ENCODE peak calls at places on chromosomes 4 and X, in four cellular contexts. K, P, I and C are unnamed samples.

GRCh38 chr4:8402181-8402597 is 38.3 kb downstream of the ACOX3 start:
- DNase-seq in K (no peak), P (no peak), I (no peak), C (no peak)

GRCh38 chrX:108511721-108512120 is 72.1 kb downstream of the COL4A5 start:
- DNase-seq in K (no peak), P (no peak), I (no peak), C (no peak)

GRCh38 chrX:22037225-22037624 is 5.1 kb downstream of the PHEX start:
- DNase-seq in K (no peak), P (no peak), I (no peak), C (no peak)

GRCh38 chr4:2537011-2537830 is 774 bp downstream of the FAM193A start:
- DNase-seq in K (peak), P (peak), I (peak), C (no peak)

GRCh38 chrX:109632906-109633504 is 8.0 kb upstream of the KCNE5 start:
- DNase-seq in K (no peak), P (peak), I (peak), C (no peak)

GRCh38 chrX:19350831-19351447 is 7.2 kb downstream of the PDHA1 start:
- DNase-seq in K (no peak), P (no peak), I (no peak), C (no peak)

GRCh38 chr4:167101035-167101434 is 133.3 kb downstream of the SPOCK3 start:
- DNase-seq in K (no peak), P (no peak), I (no peak), C (no peak)

GRCh38 chr4:83961575-83961974 is 425.7 kb downstream of the GPAT3 start:
- DNase-seq in K (no peak), P (no peak), I (peak), C (no peak)

GRCh38 chrX:120517936-120518335 is 42.8 kb downstream of the CUL4B start:
- DNase-seq in K (no peak), P (no peak), I (peak), C (no peak)

GRCh38 chr4:36758312-36758690 is 476.9 kb downstream of the DTHD1 start:
- DNase-seq in K (no peak), P (no peak), I (peak), C (no peak)

GRCh38 chr4:7978489-7978888 is 38.8 kb upstream of the AFAP1 start:
- DNase-seq in K (no peak), P (no peak), I (peak), C (no peak)

GRCh38 chr4:86942185-86942666 is 7.4 kb downstream of the AFF1 start:
- DNase-seq in K (no peak), P (no peak), I (peak), C (no peak)

GRCh38 chr4:33914386-33914785 is 2329.9 kb downstream of the ARAP2 start:
- DNase-seq in K (no peak), P (no peak), I (no peak), C (no peak)

GRCh38 chrX:16188687-16189086 is 21.4 kb downstream of the MAGEB17 start:
- DNase-seq in K (no peak), P (no peak), I (peak), C (no peak)

GRCh38 chr4:170089743-170090666 is at the start of gene AADAT:
- DNase-seq in K (peak), P (peak), I (peak), C (peak)

GRCh38 chr4:173506780-173507211 is 23.2 kb downstream of the HAND2 start:
- DNase-seq in K (no peak), P (peak), I (no peak), C (no peak)

GRCh38 chr4:96524311-96524875 is 684.5 kb downstream of the PDHA2 start:
- DNase-seq in K (no peak), P (peak), I (no peak), C (no peak)

GRCh38 chr4:57501715-57502114 is 391.5 kb upstream of the IGFBP7 start:
- DNase-seq in K (no peak), P (no peak), I (peak), C (no peak)

GRCh38 chr4:2977116-2978097 is 14.0 kb downstream of the GRK4 start:
- DNase-seq in K (no peak), P (no peak), I (peak), C (peak)

GRCh38 chrX:54721424-54721823 is 76.6 kb downstream of the ITIH6 start:
- DNase-seq in K (no peak), P (no peak), I (peak), C (no peak)

GRCh38 chrX:71169586-71169985 is 24.9 kb downstream of the NLGN3 start:
- DNase-seq in K (no peak), P (no peak), I (no peak), C (no peak)

GRCh38 chr4:10151182-10151581 is 34.6 kb upstream of the WDR1 start:
- DNase-seq in K (no peak), P (no peak), I (no peak), C (no peak)

GRCh38 chr4:98833384-98833783 is 95.5 kb downstream of the EIF4E start:
- DNase-seq in K (no peak), P (no peak), I (no peak), C (no peak)

GRCh38 chrX:140710710-140711109 is 1.2 kb downstream of the LINC00632 start:
- DNase-seq in K (no peak), P (no peak), I (no peak), C (no peak)

GRCh38 chr4:183995489-183996049 is 90.5 kb downstream of the STOX2 start:
- DNase-seq in K (no peak), P (no peak), I (no peak), C (no peak)

GRCh38 chrX:141278306-141278705 is 36.0 kb upstream of the SPANXC start:
- DNase-seq in K (no peak), P (peak), I (peak), C (no peak)

GRCh38 chr4:38855466-38855865 is 1.2 kb downstream of the TLR6 start:
- DNase-seq in K (no peak), P (no peak), I (no peak), C (no peak)

GRCh38 chr4:38109896-38110295 is 149.7 kb downstream of the PTTG2 start:
- DNase-seq in K (no peak), P (no peak), I (no peak), C (no peak)

GRCh38 chr4:142242156-142242555 is 603.9 kb downstream of the INPP4B start:
- DNase-seq in K (no peak), P (no peak), I (no peak), C (no peak)

GRCh38 chr4:137367608-137368007 is 164.7 kb downstream of the PCDH18 start:
- DNase-seq in K (no peak), P (no peak), I (peak), C (peak)

GRCh38 chr4:89196745-89197144 is 85.4 kb downstream of the TIGD2 start:
- DNase-seq in K (no peak), P (no peak), I (no peak), C (no peak)

GRCh38 chrX:96480081-96480480 is 204.6 kb upstream of the DIAPH2 start:
- DNase-seq in K (no peak), P (no peak), I (peak), C (no peak)

GRCh38 chrX:51336584-51336983 is 4.0 kb downstream of the NUDT10 start:
- DNase-seq in K (no peak), P (peak), I (peak), C (no peak)

GRCh38 chr4:74794341-74794801 is at the start of gene BTC:
- DNase-seq in K (peak), P (peak), I (peak), C (no peak)

GRCh38 chr4:113094802-113095201 is 45.3 kb downstream of the ANK2 start:
- DNase-seq in K (no peak), P (no peak), I (peak), C (no peak)

GRCh38 chrX:17440258-17440657 is 65.3 kb downstream of the NHS start:
- DNase-seq in K (no peak), P (no peak), I (no peak), C (no peak)

DNA sequence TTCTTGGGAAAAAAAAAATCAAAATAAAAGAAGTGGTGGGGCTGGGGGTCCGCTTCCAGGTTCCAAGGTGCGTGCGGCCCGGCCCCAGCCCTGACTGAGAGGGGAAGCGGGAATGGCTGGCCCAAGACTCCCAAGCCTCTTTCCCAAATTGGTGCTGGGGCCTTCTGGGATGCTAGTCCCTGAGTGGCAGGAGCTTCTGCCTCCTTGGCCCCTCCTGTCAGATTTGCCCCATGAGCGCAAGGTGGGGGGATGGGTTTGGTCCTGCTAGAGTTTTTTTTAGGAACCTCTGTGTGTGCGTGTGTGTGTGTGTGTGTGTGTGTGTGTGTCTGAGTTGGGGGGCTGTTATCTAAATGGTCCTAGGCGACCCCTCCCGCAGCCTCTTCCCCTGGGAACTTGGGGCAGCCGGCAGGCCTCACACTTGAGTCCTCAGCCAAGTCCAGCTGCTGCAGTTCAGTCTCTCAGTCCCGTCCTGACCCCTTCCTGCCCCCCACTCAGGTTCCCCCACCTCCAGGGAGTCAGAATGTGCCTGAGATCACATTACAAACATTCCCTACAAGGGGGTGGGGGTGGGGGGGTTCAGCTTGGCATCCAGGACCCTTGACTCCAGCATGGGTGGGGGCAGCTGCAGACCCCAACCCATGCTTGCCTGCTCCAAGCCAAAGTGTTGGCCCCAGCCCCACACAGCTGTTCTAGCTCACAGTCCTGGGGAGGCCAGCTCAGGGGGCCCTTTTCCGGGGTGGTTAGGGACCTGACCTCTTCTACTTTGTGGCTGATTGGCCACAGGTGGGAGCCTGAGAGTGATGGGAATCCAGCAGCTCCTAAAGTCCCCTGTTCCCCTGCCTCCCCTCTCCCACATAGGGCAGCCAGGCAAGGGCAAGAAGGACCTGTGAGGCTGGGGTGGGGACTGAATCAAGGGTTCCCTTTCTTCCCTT is 4.0 kb downstream of the EFNB1 start:
- DNase-seq in K (no peak), P (peak), I (no peak), C (no peak)
- H3K4me3 ChIP-seq in K (peak), P (no peak), I (peak), C (peak)

GRCh38 chr4:180828455-180829018 is 1414.7 kb upstream of the TENM3 start:
- DNase-seq in K (no peak), P (peak), I (peak), C (peak)
- TF ChIP-seq CTCF in K (peak), P (peak), I (peak), C (no peak)

DNA sequence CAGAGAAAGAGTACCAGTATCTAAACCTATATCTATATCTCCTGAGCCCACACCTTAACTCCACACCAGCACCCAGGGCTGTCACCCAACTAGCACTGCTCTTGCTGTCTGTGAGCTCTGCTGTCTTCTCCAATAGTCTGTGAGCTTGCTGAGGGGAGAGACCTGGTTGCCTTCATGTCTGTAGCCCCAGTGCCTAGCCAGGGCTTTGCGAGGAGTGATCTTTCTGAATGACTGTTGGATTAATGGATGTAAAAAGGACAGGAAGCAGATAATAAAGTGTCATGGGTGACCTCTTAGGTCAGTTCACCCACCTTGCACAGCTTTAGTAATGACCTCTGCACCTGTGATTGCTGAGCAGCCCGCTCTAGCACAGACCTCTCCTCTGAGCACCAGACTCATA is 30.5 kb downstream of the CNGA2 start:
- DNase-seq in K (no peak), P (no peak), I (no peak), C (no peak)
- H3K4me3 ChIP-seq in K (no peak), P (no peak), I (no peak), C (no peak)

GRCh38 chr4:24730256-24731001 is 64.9 kb upstream of the SOD3 start:
- DNase-seq in K (peak), P (no peak), I (no peak), C (no peak)

GRCh38 chr4:24731448-24731847 is 63.9 kb upstream of the SOD3 start:
- DNase-seq in K (no peak), P (no peak), I (no peak), C (no peak)

GRCh38 chr4:24734511-24734910 is 60.9 kb upstream of the SOD3 start:
- DNase-seq in K (no peak), P (no peak), I (no peak), C (no peak)

GRCh38 chr4:24741915-24742314 is 53.5 kb upstream of the SOD3 start:
- DNase-seq in K (no peak), P (no peak), I (no peak), C (no peak)

DNA sequence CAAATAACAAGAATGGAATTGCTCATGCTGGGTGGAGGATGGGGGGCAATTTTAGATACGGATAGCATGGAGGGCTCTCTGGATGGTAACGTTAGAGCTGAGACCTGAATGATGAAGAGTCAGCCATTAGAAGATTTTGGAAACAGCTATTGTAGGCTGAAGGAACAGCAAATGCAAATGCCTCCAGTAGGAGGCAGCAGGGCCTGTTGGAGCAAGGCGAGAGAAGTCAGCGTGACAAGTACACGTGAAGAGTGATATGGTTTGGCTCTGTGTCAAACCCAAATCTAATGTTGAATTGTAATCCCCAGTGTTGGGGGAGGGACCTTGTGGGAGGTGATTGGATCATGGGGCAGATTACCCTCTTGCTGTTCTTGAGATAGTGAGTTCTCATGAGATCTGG is 59.3 kb upstream of the SOD3 start:
- DNase-seq in K (no peak), P (peak), I (peak), C (no peak)
- TF ChIP-seq CTCF in K (no peak), P (peak), I (peak), C (peak)

GRCh38 chrX:153867139-153867538 is 18.8 kb downstream of the L1CAM start:
- DNase-seq in K (no peak), P (no peak), I (no peak), C (no peak)

GRCh38 chrX:153865321-153865580 is 20.7 kb downstream of the L1CAM start:
- DNase-seq in K (no peak), P (no peak), I (no peak), C (no peak)

GRCh38 chrX:153865685-153866084 is 20.3 kb downstream of the L1CAM start:
- DNase-seq in K (no peak), P (no peak), I (no peak), C (no peak)

GRCh38 chrX:153867671-153868070 is 18.3 kb downstream of the L1CAM start:
- DNase-seq in K (no peak), P (no peak), I (no peak), C (no peak)

DNA sequence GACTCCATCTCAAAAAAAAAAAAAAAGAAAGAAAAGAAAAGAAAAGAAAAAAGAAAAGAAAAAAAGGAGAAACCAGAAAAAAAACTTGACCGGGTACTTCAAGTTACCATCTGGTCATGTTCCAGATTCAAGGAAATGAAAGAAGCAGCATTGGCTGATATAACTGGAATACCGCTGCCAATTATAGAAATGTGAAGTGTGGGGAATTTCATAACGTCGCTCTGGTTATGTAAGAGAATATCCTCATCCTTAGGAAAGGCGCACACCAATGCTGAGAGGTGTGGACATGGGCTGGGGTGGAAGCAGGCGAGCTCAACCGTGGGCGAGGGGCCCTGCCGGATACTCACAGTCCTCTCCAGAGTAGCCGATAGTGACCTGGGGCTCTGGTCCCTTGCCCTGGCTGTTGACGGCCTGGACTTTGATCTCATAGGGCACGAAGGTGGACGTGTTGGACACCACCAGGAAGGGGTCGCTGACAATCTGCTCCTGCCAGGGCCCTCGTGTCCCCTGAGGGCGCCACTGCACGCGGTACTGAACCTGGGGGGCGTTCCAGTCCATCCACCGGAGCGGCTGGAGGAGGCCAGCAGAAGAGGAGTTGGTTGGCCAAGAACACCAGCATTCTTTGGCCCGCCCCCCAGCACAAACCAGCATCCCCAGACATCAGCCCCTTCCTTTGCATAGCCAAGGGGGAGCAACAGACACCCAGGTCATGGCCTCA is 19.5 kb downstream of the L1CAM start:
- DNase-seq in K (no peak), P (no peak), I (no peak), C (no peak)
- H3K4me3 ChIP-seq in K (no peak), P (no peak), I (no peak), C (no peak)

DNA sequence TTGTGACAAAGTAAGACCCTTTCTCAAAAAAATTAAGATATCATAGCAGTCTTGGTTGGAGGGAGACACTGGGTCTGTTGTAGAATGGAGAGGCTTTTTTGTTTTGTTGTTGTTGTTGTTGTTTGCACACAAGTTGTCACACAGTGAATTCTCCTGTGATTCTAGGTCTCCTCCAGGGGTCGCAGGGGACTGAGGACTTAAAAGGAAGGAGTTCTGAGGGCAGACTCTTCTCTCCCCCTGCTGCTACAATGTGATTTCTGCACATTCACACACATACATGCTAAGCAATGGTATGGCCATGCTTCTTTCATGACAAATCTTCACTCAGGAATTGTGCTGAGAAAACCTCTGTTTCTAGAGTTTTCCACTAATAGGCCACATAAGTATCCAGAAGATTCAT is 71.1 kb downstream of the ZNF732 start:
- DNase-seq in K (no peak), P (no peak), I (no peak), C (no peak)
- TF ChIP-seq CTCF in K (no peak), P (no peak), I (no peak), C (no peak)

GRCh38 chr4:68373513-68373912 is 23.6 kb upstream of the YTHDC1 start:
- DNase-seq in K (peak), P (peak), I (peak), C (no peak)

GRCh38 chr4:68372588-68372987 is 22.7 kb upstream of the YTHDC1 start:
- DNase-seq in K (no peak), P (no peak), I (peak), C (no peak)

GRCh38 chr4:68378226-68378625 is 28.3 kb upstream of the YTHDC1 start:
- DNase-seq in K (no peak), P (no peak), I (no peak), C (no peak)

DNA sequence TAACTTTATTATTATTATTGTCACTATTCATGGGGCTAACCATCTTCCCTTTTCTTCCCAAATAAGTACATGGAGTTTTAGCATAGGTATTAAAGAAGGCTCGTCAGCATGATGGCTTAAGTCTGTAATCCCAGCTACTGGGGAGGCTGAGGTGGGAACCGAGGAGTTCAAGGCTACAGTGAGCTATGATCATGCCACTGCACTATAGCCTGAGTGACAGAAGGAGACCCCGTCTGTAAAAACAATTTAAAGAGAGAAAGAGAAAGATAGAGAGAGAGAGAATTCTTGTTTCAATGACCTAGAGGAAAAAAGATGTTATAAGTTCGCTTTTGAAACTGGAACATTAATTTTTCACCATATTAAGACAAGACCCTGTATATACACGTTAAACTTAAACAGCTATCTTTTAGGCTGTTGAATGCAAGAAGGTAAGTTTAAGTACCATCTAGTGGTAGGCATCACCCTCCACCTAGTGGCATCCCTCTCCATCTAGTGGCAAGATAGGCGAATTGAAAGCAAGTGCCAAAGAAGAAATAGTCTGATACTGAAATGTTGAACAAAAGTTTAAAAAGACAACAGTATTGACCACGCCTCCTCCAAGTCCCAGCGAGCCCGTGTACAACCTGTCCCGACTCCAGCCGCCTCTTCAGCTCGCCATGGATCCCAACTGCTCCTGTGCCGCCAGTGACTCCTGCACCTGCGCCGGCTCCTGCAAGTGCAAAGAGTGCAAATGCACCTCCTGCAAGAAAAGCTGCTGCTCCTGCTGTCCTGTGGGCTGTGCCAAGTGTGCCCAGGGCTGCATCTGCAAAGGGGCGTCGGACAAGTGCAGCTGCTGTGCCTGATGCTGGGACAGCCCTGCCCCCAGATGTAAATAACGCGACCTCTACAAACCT is 26.0 kb upstream of the YTHDC1 start:
- DNase-seq in K (no peak), P (peak), I (peak), C (no peak)
- H3K4me3 ChIP-seq in K (no peak), P (peak), I (peak), C (no peak)